ENCODE peak calls at places on chromosome 15, in nine cellular contexts. J, O, M, B, F, A, I, X and P are unnamed samples.

GRCh38 chr15:101188517-101189340 is 63.1 kb downstream of the CHSY1 start:
- ATAC-seq in J (peak; percentile 14), O (no peak), M (no peak), B (no peak), F (no peak), A (no peak), I (peak; percentile 40), X (peak; percentile 18), P (peak; percentile 40)

GRCh38 chr15:68601206-68602197 is 22.7 kb downstream of the CORO2B start:
- ATAC-seq in J (peak; percentile 51), O (no peak), M (no peak), B (peak; percentile 40), F (no peak), A (no peak), I (no peak), X (no peak), P (peak; percentile 18)

GRCh38 chr15:67850995-67851535 is 11.2 kb upstream of the RNU6-1 start:
- ATAC-seq in J (peak; percentile 22), O (peak; percentile 21), M (peak; percentile 79), B (no peak), F (peak; percentile 83), A (peak; percentile 59), I (no peak), X (peak; percentile 74), P (peak; percentile 71)

GRCh38 chr15:60328852-60329443 is 68.8 kb downstream of the ANXA2 start:
- ATAC-seq in J (no peak), O (peak; percentile 73), M (no peak), B (peak; percentile 30), F (peak; percentile 82), A (no peak), I (no peak), X (peak; percentile 40), P (no peak)

GRCh38 chr15:99467861-99468460 is 97.8 kb upstream of the MEF2A start:
- ATAC-seq in J (no peak), O (no peak), M (no peak), B (no peak), F (peak; percentile 30), A (no peak), I (no peak), X (no peak), P (no peak)

GRCh38 chr15:61084944-61085367 is 144.1 kb downstream of the RORA start:
- ATAC-seq in J (peak; percentile 50), O (peak; percentile 45), M (no peak), B (no peak), F (no peak), A (peak; percentile 72), I (no peak), X (peak; percentile 50), P (peak; percentile 24)

GRCh38 chr15:31279221-31280036 is 47.2 kb upstream of the KLF13 start:
- ATAC-seq in J (no peak), O (no peak), M (peak; percentile 46), B (no peak), F (no peak), A (peak; percentile 93), I (peak; percentile 57), X (no peak), P (no peak)

GRCh38 chr15:70152070-70152480 is 54.4 kb upstream of the TLE3 start:
- ATAC-seq in J (peak; percentile 29), O (no peak), M (peak; percentile 52), B (no peak), F (peak; percentile 47), A (peak; percentile 79), I (peak; percentile 94), X (no peak), P (no peak)

GRCh38 chr15:90001683-90002427 is 731 bp downstream of the ZNF710 start:
- ATAC-seq in J (peak; percentile 46), O (peak; percentile 75), M (peak; percentile 14), B (peak; percentile 45), F (peak; percentile 11), A (peak; percentile 52), I (peak; percentile 7), X (peak; percentile 34), P (peak; percentile 34)

GRCh38 chr15:41104234-41104633 is 11.8 kb downstream of the INO80 start:
- ATAC-seq in J (no peak), O (no peak), M (no peak), B (no peak), F (no peak), A (no peak), I (no peak), X (no peak), P (no peak)

GRCh38 chr15:63054281-63054683 is 11.7 kb downstream of the TPM1 start:
- ATAC-seq in J (peak; percentile 1), O (no peak), M (peak; percentile 37), B (no peak), F (peak; percentile 5), A (peak; percentile 64), I (no peak), X (no peak), P (no peak)

GRCh38 chr15:55197719-55198118 is 978 bp upstream of the RSL24D1 start:
- ATAC-seq in J (no peak), O (no peak), M (no peak), B (no peak), F (peak; percentile 1), A (no peak), I (no peak), X (no peak), P (no peak)

GRCh38 chr15:55198706-55199105 is 2.0 kb upstream of the RSL24D1 start:
- ATAC-seq in J (no peak), O (no peak), M (no peak), B (no peak), F (no peak), A (no peak), I (no peak), X (no peak), P (no peak)

GRCh38 chr15:55197362-55197705 is 593 bp upstream of the RSL24D1 start:
- ATAC-seq in J (no peak), O (peak; percentile 11), M (peak; percentile 4), B (no peak), F (peak; percentile 6), A (no peak), I (no peak), X (no peak), P (no peak)

GRCh38 chr15:55196011-55196410 is 730 bp downstream of the RSL24D1 start:
- ATAC-seq in J (no peak), O (no peak), M (no peak), B (no peak), F (no peak), A (no peak), I (no peak), X (peak; percentile 1), P (no peak)

DNA sequence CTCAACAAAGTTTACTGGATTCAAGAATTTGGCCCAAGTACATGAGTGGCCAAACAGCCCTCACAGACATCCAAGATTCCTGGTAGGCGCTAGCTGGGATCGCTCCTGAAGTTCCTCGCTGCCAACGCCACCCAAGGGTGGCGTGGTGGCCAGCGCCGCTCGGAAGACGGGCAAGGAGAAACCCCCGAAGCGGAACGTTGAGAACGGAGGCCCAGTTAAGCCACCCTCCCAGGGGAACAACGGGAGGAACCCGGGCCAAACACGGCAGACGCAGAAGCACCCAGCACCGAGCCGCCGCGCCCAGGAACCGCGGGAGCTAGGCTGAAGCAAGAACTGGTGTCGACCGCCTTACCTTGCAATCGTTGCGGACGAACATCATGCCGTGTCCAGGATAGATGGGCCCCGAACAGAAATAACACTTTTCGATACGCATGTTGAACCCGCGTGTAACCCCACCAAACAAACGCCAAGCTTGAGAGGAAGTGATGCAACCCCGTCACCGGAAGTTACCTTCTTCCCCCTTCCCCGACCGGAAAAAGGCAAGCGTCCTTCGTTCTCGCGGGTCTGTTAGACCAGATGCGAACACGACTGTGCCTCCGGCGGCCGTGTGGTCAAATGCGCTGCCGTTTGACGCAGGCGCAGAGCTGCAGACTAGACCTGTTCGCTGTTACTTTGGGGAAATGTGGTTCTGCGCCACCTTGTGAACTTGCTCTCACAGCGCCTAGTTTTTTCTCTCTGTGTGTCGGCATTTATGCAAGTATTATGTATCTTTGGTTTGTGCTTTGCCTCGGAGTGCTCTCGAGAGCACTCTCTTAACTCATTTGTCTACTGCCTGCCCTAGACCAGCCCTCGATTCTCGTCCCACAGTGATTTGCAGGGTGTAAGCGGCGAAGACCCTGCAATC is at the start of gene RSL24D1:
- ATAC-seq in J (peak; percentile 100), O (peak; percentile 96), M (peak; percentile 99), B (peak; percentile 99), F (peak; percentile 99), A (peak; percentile 99), I (peak; percentile 99), X (peak; percentile 100), P (peak; percentile 98)
- TF ChIP-seq POLR2A in J (no peak), O (peak; percentile 94), M (peak; percentile 94), B (peak; percentile 79), F (peak; percentile 91), A (peak; percentile 91), I (peak; percentile 60), X (peak; percentile 88), P (peak; percentile 47)

GRCh38 chr15:81830520-81830919 is 215.3 kb downstream of the MEX3B start:
- ATAC-seq in J (no peak), O (no peak), M (no peak), B (no peak), F (no peak), A (no peak), I (no peak), X (no peak), P (no peak)

GRCh38 chr15:81825136-81825535 is 220.7 kb downstream of the MEX3B start:
- ATAC-seq in J (no peak), O (no peak), M (no peak), B (no peak), F (no peak), A (no peak), I (no peak), X (no peak), P (no peak)

GRCh38 chr15:81829918-81830317 is 215.9 kb downstream of the MEX3B start:
- ATAC-seq in J (no peak), O (no peak), M (no peak), B (no peak), F (no peak), A (no peak), I (no peak), X (no peak), P (no peak)

GRCh38 chr15:81828135-81828534 is 217.7 kb downstream of the MEX3B start:
- ATAC-seq in J (no peak), O (no peak), M (no peak), B (no peak), F (no peak), A (no peak), I (no peak), X (no peak), P (no peak)
- TF ChIP-seq POLR2A in J (no peak), O (no peak), M (no peak), B (no peak), F (no peak), A (no peak), I (no peak), X (no peak), P (no peak)

GRCh38 chr15:66701422-66702034 is 508 bp upstream of the SMAD6 start:
- ATAC-seq in J (peak; percentile 61), O (peak; percentile 70), M (peak; percentile 67), B (peak; percentile 62), F (peak; percentile 79), A (peak; percentile 64), I (peak; percentile 31), X (peak; percentile 81), P (peak; percentile 35)
- TF ChIP-seq POLR2A in J (no peak), O (peak; percentile 65), M (no peak), B (no peak), F (no peak), A (no peak), I (no peak), X (no peak), P (no peak)

DNA sequence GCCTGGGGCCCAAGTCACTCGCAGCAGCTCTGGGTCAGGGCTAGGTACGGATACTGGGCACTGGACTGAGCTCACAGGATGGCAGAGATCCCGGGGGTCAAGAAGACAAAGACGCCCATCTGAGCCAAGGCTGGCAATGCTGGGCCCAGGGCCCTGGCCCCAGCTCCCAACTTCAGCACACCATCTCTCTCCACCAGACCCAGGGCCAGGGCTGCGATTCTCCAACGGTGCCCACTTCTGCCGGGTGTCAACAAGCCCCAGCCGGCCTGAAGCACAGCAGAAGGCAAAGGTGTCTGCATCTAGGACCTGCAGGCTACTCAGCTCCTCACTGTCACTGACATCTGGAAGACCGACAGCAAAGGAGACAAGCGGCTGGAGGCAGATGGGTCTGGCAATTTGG is 8.6 kb downstream of the WDR73 start:
- ATAC-seq in J (peak; percentile 5), O (no peak), M (no peak), B (no peak), F (peak; percentile 5), A (no peak), I (no peak), X (no peak), P (no peak)
- TF ChIP-seq POLR2A in J (no peak), O (no peak), M (no peak), B (no peak), F (no peak), A (no peak), I (no peak), X (no peak), P (no peak)